ENCODE peak calls at places on chromosomes 3 and 15, in seven cellular contexts. L is NCI-H2081; N is colonic mucosa; R is naive thymus-derived CD8-positive, alpha-beta T cell; G is NCI-H446; F is HFFc6; V is endothelial cell. Q is an unnamed sample.

GRCh38 chr3:156522673-156523072 is 32.2 kb downstream of the SSR3 start:
- DNase-seq in R (no peak), F (no peak), N (no peak), G (no peak), L (peak), V (no peak), Q (no peak)

GRCh38 chr15:75450307-75451201 is 936 bp downstream of the SIN3A start:
- DNase-seq in L (peak), N (peak), R (peak), F (peak), G (peak), V (peak), Q (peak)

GRCh38 chr3:139718415-139718814 is 40.6 kb upstream of the NMNAT3 start:
- DNase-seq in R (no peak), F (no peak), G (peak), L (peak), V (peak), N (peak), Q (peak)

GRCh38 chr3:55426486-55426885 is 60.6 kb downstream of the WNT5A start:
- DNase-seq in N (no peak), F (peak), G (no peak), R (no peak), V (no peak), L (no peak), Q (no peak)

GRCh38 chr15:68113273-68113672 is 59.2 kb downstream of the PIAS1 start:
- DNase-seq in V (no peak), R (no peak), N (no peak), G (no peak), L (no peak), F (peak), Q (no peak)

GRCh38 chr3:170083343-170083742 is 45.5 kb downstream of the GPR160 start:
- DNase-seq in F (no peak), R (no peak), L (no peak), V (no peak), N (no peak), G (no peak), Q (no peak)

GRCh38 chr15:66997212-66997611 is 68.2 kb upstream of the SMAD3 start:
- DNase-seq in V (no peak), G (no peak), L (no peak), N (no peak), R (no peak), F (peak), Q (no peak)

GRCh38 chr3:29852767-29853166 is 571.9 kb downstream of the RBMS3 start:
- DNase-seq in R (no peak), F (no peak), G (no peak), V (no peak), L (no peak), N (no peak), Q (no peak)

GRCh38 chr15:87369269-87369668 is 887.3 kb downstream of the NTRK3 start:
- DNase-seq in N (no peak), F (peak), L (no peak), G (no peak), V (no peak), R (no peak), Q (no peak)

GRCh38 chr3:36776436-36776835 is 12.1 kb upstream of the DCLK3 start:
- DNase-seq in L (no peak), R (no peak), G (no peak), V (no peak), F (no peak), N (no peak), Q (no peak)

GRCh38 chr15:90203922-90204321 is 2.8 kb downstream of the SEMA4B start:
- DNase-seq in G (no peak), N (no peak), V (no peak), L (no peak), R (no peak), F (no peak), Q (no peak)

Q was measured in NCI-H1694 treated with DMSO at 0.1 percent for 48 hours.